ENCODE peak calls at places on chromosomes 11 and 22, in seven cellular contexts. Q, O, D, B, H, V and U are unnamed samples.

GRCh38 chr22:30492144-30492543 is 13.4 kb downstream of the SEC14L4 start:
- DNase-seq in B (no peak), H (no peak), O (no peak), V (no peak), D (no peak), Q (no peak), U (no peak)

GRCh38 chr11:108246885-108247284 is 24.0 kb downstream of the ATM start:
- DNase-seq in H (no peak), B (no peak), V (no peak), Q (no peak), D (no peak), O (no peak), U (no peak)

GRCh38 chr11:10366568-10367331 is 61.9 kb downstream of the ADM start:
- DNase-seq in V (peak; percentile 87), H (peak; percentile 90), B (peak; percentile 87), O (peak; percentile 43), Q (peak; percentile 79), D (peak; percentile 9), U (peak; percentile 82)

GRCh38 chr22:45704648-45705047 is 33.0 kb downstream of the ATXN10 start:
- DNase-seq in B (no peak), D (no peak), Q (no peak), H (no peak), V (no peak), O (no peak), U (no peak)

GRCh38 chr11:6405039-6405667 is 13.7 kb downstream of the APBB1 start:
- DNase-seq in D (no peak), H (no peak), V (no peak), Q (no peak), O (no peak), B (no peak), U (no peak)

GRCh38 chr11:107413352-107413751 is 44.3 kb downstream of the CWF19L2 start:
- DNase-seq in B (no peak), V (no peak), O (no peak), H (no peak), D (no peak), Q (no peak), U (no peak)

GRCh38 chr11:118841469-118842222 is 42.0 kb upstream of the CXCR5 start:
- DNase-seq in H (no peak), D (peak; percentile 54), V (no peak), Q (no peak), O (no peak), B (no peak), U (no peak)

GRCh38 chr11:129323896-129324522 is 51.6 kb upstream of the BARX2 start:
- DNase-seq in O (no peak), B (no peak), H (peak; percentile 57), Q (no peak), V (no peak), D (no peak), U (no peak)

GRCh38 chr11:61697093-61697492 is 16.9 kb downstream of the DAGLA start:
- DNase-seq in B (no peak), V (no peak), D (no peak), H (no peak), O (no peak), Q (no peak), U (no peak)

GRCh38 chr11:77107950-77108349 is 5.3 kb downstream of the OMP start:
- DNase-seq in D (no peak), Q (no peak), O (peak; percentile 22), H (peak; percentile 58), B (no peak), V (peak; percentile 55), U (peak; percentile 59)

GRCh38 chr11:118911113-118911879 is 14.4 kb downstream of the BCL9L start:
- DNase-seq in B (peak; percentile 56), Q (no peak), V (peak; percentile 56), D (no peak), H (no peak), O (no peak), U (peak; percentile 64)

GRCh38 chr11:15200696-15201095 is 86.0 kb downstream of the INSC start:
- DNase-seq in Q (no peak), V (no peak), D (no peak), O (no peak), H (no peak), B (no peak), U (no peak)

GRCh38 chr22:37623075-37624016 is 14.7 kb downstream of the GGA1 start:
- DNase-seq in B (peak; percentile 70), V (peak; percentile 70), O (no peak), H (no peak), Q (peak; percentile 66), D (peak; percentile 69), U (peak; percentile 84)

GRCh38 chr11:1153951-1154487 is 3.7 kb upstream of the MUC5AC start:
- DNase-seq in Q (no peak), B (peak; percentile 55), O (peak; percentile 30), V (peak; percentile 34), H (peak; percentile 44), D (no peak), U (peak; percentile 73)

GRCh38 chr11:1832989-1833365 is 1.8 kb upstream of the SYT8 start:
- DNase-seq in B (no peak), Q (peak; percentile 9), O (no peak), V (no peak), D (no peak), H (no peak), U (peak; percentile 48)

GRCh38 chr11:126307706-126308105 is 3.8 kb downstream of the DCPS start:
- DNase-seq in V (no peak), H (no peak), O (no peak), D (no peak), Q (no peak), B (peak; percentile 66), U (no peak)

GRCh38 chr22:36702832-36703210 is 731 bp downstream of the CACNG2 start:
- DNase-seq in V (no peak), B (no peak), H (no peak), O (no peak), Q (no peak), D (no peak), U (no peak)

GRCh38 chr11:133064152-133064877 is 468.0 kb downstream of the OPCML start:
- DNase-seq in V (peak; percentile 31), O (no peak), D (no peak), Q (peak; percentile 63), H (peak; percentile 43), B (peak; percentile 8), U (peak; percentile 70)

GRCh38 chr11:118374729-118375128 is 15.3 kb downstream of the UBE4A start:
- DNase-seq in H (no peak), Q (no peak), B (no peak), V (no peak), D (no peak), O (no peak), U (no peak)

GRCh38 chr11:10394229-10395100 is 60.6 kb upstream of the AMPD3 start:
- DNase-seq in H (no peak), Q (no peak), O (no peak), B (no peak), D (no peak), V (no peak), U (no peak)

GRCh38 chr11:131874070-131874469 is 503.7 kb downstream of the NTM start:
- DNase-seq in B (no peak), V (no peak), O (no peak), Q (no peak), D (no peak), H (no peak), U (no peak)

GRCh38 chr11:131880279-131880678 is 509.9 kb downstream of the NTM start:
- DNase-seq in O (no peak), B (no peak), H (no peak), V (no peak), D (no peak), Q (no peak), U (no peak)

GRCh38 chr11:131877246-131877645 is 506.8 kb downstream of the NTM start:
- DNase-seq in V (no peak), H (no peak), D (no peak), B (no peak), Q (no peak), O (no peak), U (no peak)

GRCh38 chr11:131871061-131871460 is 500.6 kb downstream of the NTM start:
- DNase-seq in D (no peak), Q (no peak), V (no peak), O (no peak), H (no peak), B (no peak), U (no peak)

GRCh38 chr11:131875611-131876010 is 505.2 kb downstream of the NTM start:
- DNase-seq in O (no peak), H (no peak), V (no peak), D (no peak), Q (no peak), B (no peak), U (peak; percentile 36)
- H3K4me3 ChIP-seq in O (no peak overlapping the region), H (no peak overlapping the region), V (no peak overlapping the region), D (no peak overlapping the region), Q (no peak overlapping the region), B (no peak overlapping the region), U (no peak overlapping the region)

GRCh38 chr22:39292002-39292401 is 27.4 kb downstream of the RPL3 start:
- DNase-seq in B (no peak), O (no peak), H (no peak), Q (no peak), V (no peak), D (no peak), U (no peak)
- H3K27ac ChIP-seq in B (peak overlapping the region; percentile 85), O (peak overlapping the region; percentile 51), H (peak overlapping the region; percentile 35), Q (peak overlapping the region; percentile 90), V (peak overlapping the region; percentile 73), D (no peak overlapping the region), U (peak overlapping the region; percentile 78)

DNA sequence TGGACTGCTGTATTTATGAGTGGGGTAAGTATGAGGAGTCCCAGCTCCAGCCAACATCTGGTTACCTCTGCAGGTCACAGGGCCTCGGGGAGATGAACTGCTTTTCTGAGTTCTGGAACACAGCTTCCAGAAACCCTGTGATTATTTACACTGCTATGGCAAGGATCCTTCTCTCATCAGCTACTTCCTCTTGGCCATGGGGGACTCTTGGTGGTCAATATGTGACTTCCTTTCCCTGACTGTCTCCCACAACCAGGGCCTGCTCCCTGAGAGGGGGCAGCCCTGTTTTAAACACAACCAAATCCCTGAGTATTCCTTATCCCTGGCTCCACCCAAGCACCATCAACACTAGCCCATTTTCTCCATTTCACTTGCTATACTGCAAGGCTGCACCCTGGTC is 10.0 kb downstream of the RHOG start:
- DNase-seq in V (no peak), O (no peak), B (no peak), H (no peak), Q (no peak), D (no peak), U (no peak)
- H3K4me1 ChIP-seq in V (no peaks in the 10 kb centered on the region), O (no peaks in the 10 kb centered on the region), B (peaks cover 47% of the 10 kb centered on the region), H (no peaks in the 10 kb centered on the region), Q (peaks cover 53% of the 10 kb centered on the region), D (peaks cover 64% of the 10 kb centered on the region), U (peaks cover 11% of the 10 kb centered on the region)

GRCh38 chr22:25726241-25726640 is 15.7 kb upstream of the MYO18B start:
- DNase-seq in D (no peak), V (no peak), B (peak; percentile 46), Q (no peak), H (no peak), O (no peak), U (no peak)
- H3K4me3 ChIP-seq in D (no peak overlapping the region), V (no peak overlapping the region), B (no peak overlapping the region), Q (no peak overlapping the region), H (no peak overlapping the region), O (no peak overlapping the region), U (no peak overlapping the region)